ENCODE peak calls at places on chromosomes 7 and 10, in four cellular contexts. R is AG08395; L is T-cell; C is activated T-cell treated with anti-CD3 and anti-CD28 coated beads, Interleukin-2, amount 50 U/mL, for 48 hours. N is an unnamed sample.

GRCh38 chr10:128042131-128042610 is 84.1 kb downstream of the MKI67 start:
- DNase-seq in R (no peak), L (no peak), C (no peak), N (no peak)

GRCh38 chr7:138999414-138999813 is 18.2 kb upstream of the KIAA1549 start:
- DNase-seq in C (no peak), L (no peak), R (no peak), N (no peak)

GRCh38 chr10:26169466-26169865 is 47.1 kb upstream of the GAD2 start:
- DNase-seq in C (no peak), L (no peak), R (no peak), N (no peak)

GRCh38 chr10:116270691-116271592 is 2.1 kb downstream of the GFRA1 start:
- DNase-seq in L (no peak), C (no peak), R (no peak), N (no peak)

GRCh38 chr7:106346167-106346677 is 61.4 kb upstream of the NAMPT start:
- DNase-seq in R (no peak), C (peak), L (no peak), N (no peak)

GRCh38 chr7:25803117-25803887 is 348.7 kb upstream of the NFE2L3 start:
- DNase-seq in R (no peak), C (peak), L (no peak), N (no peak)

GRCh38 chr7:105599551-105599950 is 18.3 kb upstream of the EFCAB10 start:
- DNase-seq in C (no peak), L (no peak), R (no peak), N (no peak)

GRCh38 chr10:23439452-23439919 is 611 bp downstream of the OTUD1 start:
- DNase-seq in R (peak), C (no peak), L (no peak), N (peak)

GRCh38 chr10:115844592-115844991 is 428.4 kb downstream of the GFRA1 start:
- DNase-seq in L (no peak), R (peak), C (no peak), N (no peak)

GRCh38 chr7:20329389-20330175 is 1.1 kb upstream of the ITGB8 start:
- DNase-seq in L (no peak), R (peak), C (peak), N (peak)

GRCh38 chr7:22435105-22435504 is 64.9 kb downstream of the STEAP1B start:
- DNase-seq in C (no peak), L (no peak), R (no peak), N (no peak)

GRCh38 chr7:22677680-22678079 is 49.3 kb upstream of the IL6 start:
- DNase-seq in R (no peak), L (no peak), C (no peak), N (no peak)

GRCh38 chr7:37318541-37318940 is 130.1 kb downstream of the ELMO1 start:
- DNase-seq in R (no peak), C (no peak), L (no peak), N (no peak)

GRCh38 chr7:108585843-108586242 is 16.2 kb downstream of the DNAJB9 start:
- DNase-seq in R (no peak), C (no peak), L (no peak), N (no peak)

GRCh38 chr10:45179716-45180115 is 135.7 kb downstream of the OR13A1 start:
- DNase-seq in C (no peak), R (no peak), L (no peak), N (no peak)

GRCh38 chr10:22630229-22631174 is 83.9 kb downstream of the PIP4K2A start:
- DNase-seq in C (no peak), R (peak), L (no peak), N (peak)

GRCh38 chr7:101923276-101923985 is 106.0 kb downstream of the CUX1 start:
- DNase-seq in C (no peak), R (peak), L (no peak), N (no peak)

GRCh38 chr10:34732926-34733325 is 82.2 kb downstream of the PARD3 start:
- DNase-seq in L (no peak), C (no peak), R (peak), N (peak)